ENCODE peak calls at places on chromosomes 6 and 20, in five cellular contexts. V, Z, J, K and C are unnamed samples.

GRCh38 chr6:114142256-114142655 is 171.3 kb upstream of the HDAC2 start:
- DNase-seq in V (no peak), Z (no peak), J (no peak), K (no peak), C (no peak)

GRCh38 chr6:84449220-84449619 is 221.8 kb upstream of the CEP162 start:
- DNase-seq in V (no peak), Z (no peak), J (no peak), K (no peak), C (no peak)

GRCh38 chr20:1841554-1842140 is 53.6 kb upstream of the SIRPA start:
- DNase-seq in V (no peak), Z (no peak), J (peak; percentile 60), K (no peak), C (no peak)

GRCh38 chr20:61640171-61640570 is 388.1 kb downstream of the CDH4 start:
- DNase-seq in V (no peak), Z (no peak), J (no peak), K (no peak), C (no peak)

GRCh38 chr20:56574531-56575142 is 41.6 kb downstream of the FAM209B start:
- DNase-seq in V (peak; percentile 20), Z (no peak), J (no peak), K (no peak), C (no peak)

GRCh38 chr6:149212892-149213786 is 104.4 kb upstream of the TAB2 start:
- DNase-seq in V (no peak), Z (no peak), J (no peak), K (no peak), C (no peak)

GRCh38 chr6:127539292-127539691 is 20.2 kb upstream of the MTCL3 start:
- DNase-seq in V (no peak), Z (no peak), J (no peak), K (no peak), C (no peak)

GRCh38 chr6:9205645-9206044 is 770.3 kb upstream of the SLC35B3 start:
- DNase-seq in V (no peak), Z (no peak), J (no peak), K (no peak), C (no peak)

GRCh38 chr6:165920896-165921671 is 246.6 kb downstream of the TBXT start:
- DNase-seq in V (no peak), Z (no peak), J (no peak), K (peak; percentile 25), C (no peak)

GRCh38 chr20:10111144-10111771 is 76.5 kb downstream of the ANKEF1 start:
- DNase-seq in V (peak; percentile 70), Z (peak; percentile 58), J (no peak), K (no peak), C (no peak)

GRCh38 chr6:52725133-52725529 is 38.1 kb downstream of the GSTA2 start:
- DNase-seq in V (no peak), Z (no peak), J (no peak), K (no peak), C (no peak)

GRCh38 chr20:36493013-36493800 is 48.1 kb upstream of the MYL9 start:
- DNase-seq in V (no peak), Z (no peak), J (no peak), K (no peak), C (no peak)

GRCh38 chr6:5550631-5551030 is 289.3 kb downstream of the FARS2 start:
- DNase-seq in V (no peak), Z (no peak), J (no peak), K (no peak), C (no peak)

GRCh38 chr6:159042003-159042823 is 2.6 kb downstream of the TAGAP start:
- DNase-seq in V (peak; percentile 64), Z (peak; percentile 73), J (no peak), K (peak; percentile 45), C (peak; percentile 59)

GRCh38 chr20:1327827-1328679 is 886 bp downstream of the SDCBP2 start:
- DNase-seq in V (no peak), Z (no peak), J (no peak), K (no peak), C (no peak)

GRCh38 chr6:157774153-157775135 is 48.6 kb upstream of the SNX9 start:
- DNase-seq in V (no peak), Z (no peak), J (no peak), K (no peak), C (no peak)

GRCh38 chr6:116508527-116508926 is 2.9 kb upstream of the CALHM5 start:
- DNase-seq in V (no peak), Z (no peak), J (no peak), K (no peak), C (no peak)

GRCh38 chr6:2733324-2733723 is 17.4 kb downstream of the MYLK4 start:
- DNase-seq in V (peak; percentile 62), Z (no peak), J (peak; percentile 91), K (peak; percentile 60), C (peak; percentile 64)

GRCh38 chr6:123091091-123091895 is 95.3 kb downstream of the CLVS2 start:
- DNase-seq in V (no peak), Z (no peak), J (no peak), K (peak; percentile 76), C (no peak)

GRCh38 chr6:97401533-97401932 is 118.5 kb upstream of the MMS22L start:
- DNase-seq in V (no peak), Z (no peak), J (no peak), K (peak; percentile 7), C (no peak)

GRCh38 chr20:25452333-25452732 is 44.9 kb downstream of the GINS1 start:
- DNase-seq in V (no peak), Z (no peak), J (no peak), K (no peak), C (no peak)

GRCh38 chr6:93272201-93272600 is 147.2 kb downstream of the EPHA7 start:
- DNase-seq in V (no peak), Z (no peak), J (no peak), K (no peak), C (no peak)

GRCh38 chr20:43751167-43752050 is 24.6 kb upstream of the GTSF1L start:
- DNase-seq in V (no peak), Z (no peak), J (no peak), K (peak; percentile 64), C (no peak)
- TF ChIP-seq CTCF in V (no peak), Z (no peak), J (no peak), K (peak; percentile 20), C (no peak)

GRCh38 chr6:37680668-37681067 is 17.0 kb downstream of the MDGA1 start:
- DNase-seq in V (no peak), Z (no peak), J (no peak), K (no peak), C (peak; percentile 25)

GRCh38 chr6:37678078-37678846 is 19.4 kb downstream of the MDGA1 start:
- DNase-seq in V (no peak), Z (no peak), J (no peak), K (no peak), C (no peak)

GRCh38 chr6:37675606-37676005 is 22.1 kb downstream of the MDGA1 start:
- DNase-seq in V (no peak), Z (no peak), J (no peak), K (no peak), C (no peak)

GRCh38 chr6:37676071-37676470 is 21.6 kb downstream of the MDGA1 start:
- DNase-seq in V (no peak), Z (no peak), J (no peak), K (no peak), C (no peak)

GRCh38 chr6:37679539-37680476 is 17.9 kb downstream of the MDGA1 start:
- DNase-seq in V (no peak), Z (no peak), J (no peak), K (no peak), C (no peak)
- TF ChIP-seq CTCF in V (no peak), Z (no peak), J (no peak), K (no peak), C (no peak)

GRCh38 chr20:22909436-22909835 is 125.7 kb upstream of the SSTR4 start:
- DNase-seq in V (no peak), Z (no peak), J (no peak), K (no peak), C (no peak)

GRCh38 chr20:22905667-22906066 is 129.4 kb upstream of the SSTR4 start:
- DNase-seq in V (no peak), Z (no peak), J (no peak), K (no peak), C (peak; percentile 60)

GRCh38 chr20:22908944-22909343 is 126.2 kb upstream of the SSTR4 start:
- DNase-seq in V (no peak), Z (no peak), J (no peak), K (no peak), C (no peak)

GRCh38 chr20:22910287-22910852 is 124.7 kb upstream of the SSTR4 start:
- DNase-seq in V (no peak), Z (no peak), J (no peak), K (no peak), C (no peak)

DNA sequence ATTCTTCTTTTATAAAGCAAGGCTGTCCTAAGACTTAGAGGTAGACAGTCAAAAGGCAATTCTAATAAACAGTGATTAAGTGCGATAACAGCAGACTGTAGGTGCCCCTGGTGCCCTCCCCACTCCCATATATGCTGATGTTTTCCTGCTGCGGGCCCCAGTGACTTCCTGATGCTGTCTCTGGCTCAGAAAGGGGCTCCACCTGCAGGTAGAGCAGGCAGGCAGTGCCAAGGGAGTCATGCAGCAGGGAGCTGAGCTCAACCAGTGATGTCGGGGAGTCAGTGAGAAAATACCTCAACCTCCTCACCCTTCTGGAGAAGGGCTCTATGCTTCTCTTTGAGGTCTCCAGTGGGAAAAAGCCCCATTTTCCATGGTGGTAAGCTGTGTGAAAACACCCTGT is 126.7 kb upstream of the SSTR4 start:
- DNase-seq in V (no peak), Z (no peak), J (no peak), K (no peak), C (no peak)
- TF ChIP-seq CTCF in V (no peak), Z (no peak), J (no peak), K (no peak), C (no peak)

GRCh38 chr6:32147401-32148132 is 4.2 kb downstream of the PRRT1 start:
- DNase-seq in V (no peak), Z (no peak), J (no peak), K (no peak), C (no peak)
- TF ChIP-seq CTCF in V (no peak), Z (no peak), J (no peak), K (no peak), C (no peak)

GRCh38 chr6:163634514-163635171 is 220.1 kb downstream of the QKI start:
- DNase-seq in V (no peak), Z (no peak), J (no peak), K (no peak), C (no peak)
- TF ChIP-seq CTCF in V (no peak), Z (no peak), J (no peak), K (no peak), C (no peak)